ENCODE peak calls at places on chromosomes 5 and 9, in ten cellular contexts. F is sigmoid colon; C is adrenal gland; K is WERI-Rb-1; P is GM20000; A is breast epithelium; W is CD4-positive, alpha-beta T cell; D is BE2C; B is fibroblast of the aortic adventitia; Z is stomach. M is an unnamed sample.

GRCh38 chr5:174918655-174919054 is 194.3 kb downstream of the MSX2 start:
- DNase-seq in F (no peak), C (no peak), K (no peak), P (no peak), A (no peak), W (no peak), D (no peak), B (no peak), Z (no peak), M (no peak)

GRCh38 chr5:16321284-16321683 is 141.7 kb upstream of the MARCHF11 start:
- DNase-seq in F (no peak), C (no peak), K (no peak), P (no peak), A (no peak), W (no peak), D (no peak), B (no peak), Z (no peak), M (no peak)

GRCh38 chr9:71663216-71663615 is 105.1 kb downstream of the CEMIP2 start:
- DNase-seq in F (no peak), C (no peak), K (no peak), P (no peak), A (no peak), W (no peak), D (no peak), B (peak), Z (no peak), M (no peak)

GRCh38 chr5:100772548-100772947 is 130.5 kb downstream of the ST8SIA4 start:
- DNase-seq in F (no peak), C (no peak), K (peak), P (no peak), A (no peak), W (no peak), D (no peak), B (no peak), Z (no peak), M (no peak)

GRCh38 chr5:112977440-112977861 is 853 bp downstream of the DCP2 start:
- DNase-seq in F (no peak), C (no peak), K (no peak), P (no peak), A (no peak), W (no peak), D (no peak), B (peak), Z (no peak), M (no peak)

GRCh38 chr9:98207606-98208005 is 15.2 kb upstream of the CORO2A start:
- DNase-seq in F (no peak), C (no peak), K (no peak), P (no peak), A (no peak), W (no peak), D (no peak), B (no peak), Z (no peak), M (no peak)

GRCh38 chr5:85000671-85001070 is 616.0 kb upstream of the EDIL3 start:
- DNase-seq in F (no peak), C (no peak), K (no peak), P (no peak), A (no peak), W (no peak), D (no peak), B (no peak), Z (no peak), M (no peak)

GRCh38 chr9:14769235-14769580 is 46.7 kb upstream of the CER1 start:
- DNase-seq in F (no peak), C (peak), K (peak), P (peak), A (no peak), W (no peak), D (peak), B (peak), Z (no peak), M (peak)

GRCh38 chr5:56319281-56320242 is 86.4 kb upstream of the ANKRD55 start:
- DNase-seq in F (peak), C (no peak), K (no peak), P (no peak), A (no peak), W (no peak), D (peak), B (no peak), Z (no peak), M (no peak)

GRCh38 chr9:69898714-69899209 is 78.1 kb downstream of the CFAP95 start:
- DNase-seq in F (no peak), C (no peak), K (no peak), P (no peak), A (no peak), W (no peak), D (no peak), B (peak), Z (no peak), M (no peak)

GRCh38 chr5:37722236-37723146 is 117.3 kb downstream of the GDNF start:
- DNase-seq in F (no peak), C (no peak), K (no peak), P (peak), A (no peak), W (no peak), D (no peak), B (peak), Z (no peak), M (no peak)

GRCh38 chr5:86644843-86645242 is 27.1 kb downstream of the COX7C start:
- DNase-seq in F (no peak), C (no peak), K (no peak), P (no peak), A (no peak), W (no peak), D (no peak), B (no peak), Z (no peak), M (no peak)

GRCh38 chr5:133741818-133742355 is 129.5 kb upstream of the FSTL4 start:
- DNase-seq in F (no peak), C (no peak), K (no peak), P (no peak), A (no peak), W (peak), D (no peak), B (no peak), Z (no peak), M (no peak)

GRCh38 chr5:89703799-89704198 is 705.8 kb downstream of the CETN3 start:
- DNase-seq in F (no peak), C (no peak), K (no peak), P (no peak), A (no peak), W (no peak), D (no peak), B (no peak), Z (no peak), M (no peak)

GRCh38 chr9:111866976-111867375 is 29.6 kb upstream of the UGCG start:
- DNase-seq in F (no peak), C (no peak), K (no peak), P (no peak), A (no peak), W (no peak), D (no peak), B (peak), Z (no peak), M (peak)

GRCh38 chr5:103461223-103461622 is 101.4 kb downstream of the NUDT12 start:
- DNase-seq in F (no peak), C (no peak), K (no peak), P (no peak), A (no peak), W (no peak), D (no peak), B (peak), Z (no peak), M (no peak)

GRCh38 chr5:50699737-50700136 is 33.3 kb downstream of the PARP8 start:
- DNase-seq in F (no peak), C (no peak), K (no peak), P (no peak), A (no peak), W (no peak), D (no peak), B (no peak), Z (no peak), M (no peak)

GRCh38 chr9:16126042-16126441 is 573.2 kb downstream of the CCDC171 start:
- DNase-seq in F (no peak), C (no peak), K (no peak), P (no peak), A (no peak), W (no peak), D (no peak), B (peak), Z (no peak), M (no peak)

GRCh38 chr9:88187631-88188030 is 49.4 kb upstream of the SPATA31C2 start:
- DNase-seq in F (no peak), C (no peak), K (no peak), P (no peak), A (no peak), W (no peak), D (no peak), B (peak), Z (no peak), M (no peak)

GRCh38 chr5:54460181-54460919 is 4.9 kb downstream of the HSPB3 start:
- DNase-seq in F (no peak), C (no peak), K (no peak), P (no peak), A (no peak), W (no peak), D (no peak), B (peak), Z (no peak), M (no peak)

GRCh38 chr5:95731571-95732554 is 727 bp downstream of the RHOBTB3 start:
- DNase-seq in F (peak), C (peak), K (peak), P (peak), A (no peak), W (peak), D (peak), B (peak), Z (peak), M (peak)

GRCh38 chr9:124485201-124485600 is 22.0 kb downstream of the NR5A1 start:
- DNase-seq in F (no peak), C (no peak), K (peak), P (no peak), A (no peak), W (no peak), D (no peak), B (no peak), Z (no peak), M (no peak)
- TF ChIP-seq CTCF in F (no peak), C (no peak), K (no peak), P (no peak), A (no peak), W (no peak), D (no peak), B (no peak), Z (no peak), M (no peak)

GRCh38 chr5:626850-627249 is 14.7 kb downstream of the CEP72 start:
- DNase-seq in F (no peak), C (no peak), K (no peak), P (no peak), A (no peak), W (no peak), D (no peak), B (peak), Z (no peak), M (no peak)
- TF ChIP-seq CTCF in F (no peak), C (no peak), K (no peak), P (no peak), A (no peak), W (no peak), D (no peak), B (no peak), Z (no peak), M (no peak)

DNA sequence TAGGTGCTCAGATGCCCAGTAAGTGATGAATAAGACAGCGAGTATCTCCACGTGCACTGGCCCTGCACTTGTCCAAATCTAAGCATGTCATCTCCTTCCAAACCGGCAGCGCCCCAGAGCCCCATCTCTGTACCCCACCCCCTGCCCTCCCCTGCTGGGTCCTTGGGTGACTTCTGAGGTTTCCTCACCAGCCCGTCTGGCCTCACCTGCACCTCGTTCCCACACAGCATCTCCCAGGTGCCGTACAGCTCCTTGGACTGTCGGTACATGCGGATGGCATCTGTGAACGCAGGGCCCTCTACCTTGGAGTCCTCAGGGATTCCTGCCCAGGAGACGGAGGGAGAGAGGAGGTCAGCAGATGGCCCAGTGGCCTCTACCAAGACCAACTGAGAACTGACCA is 66.3 kb downstream of the LRSAM1 start:
- DNase-seq in F (no peak), C (no peak), K (no peak), P (no peak), A (no peak), W (no peak), D (no peak), B (no peak), Z (no peak), M (no peak)
- TF ChIP-seq CTCF in F (no peak), C (no peak), K (no peak), P (no peak), A (no peak), W (no peak), D (no peak), B (no peak), Z (no peak), M (no peak)

DNA sequence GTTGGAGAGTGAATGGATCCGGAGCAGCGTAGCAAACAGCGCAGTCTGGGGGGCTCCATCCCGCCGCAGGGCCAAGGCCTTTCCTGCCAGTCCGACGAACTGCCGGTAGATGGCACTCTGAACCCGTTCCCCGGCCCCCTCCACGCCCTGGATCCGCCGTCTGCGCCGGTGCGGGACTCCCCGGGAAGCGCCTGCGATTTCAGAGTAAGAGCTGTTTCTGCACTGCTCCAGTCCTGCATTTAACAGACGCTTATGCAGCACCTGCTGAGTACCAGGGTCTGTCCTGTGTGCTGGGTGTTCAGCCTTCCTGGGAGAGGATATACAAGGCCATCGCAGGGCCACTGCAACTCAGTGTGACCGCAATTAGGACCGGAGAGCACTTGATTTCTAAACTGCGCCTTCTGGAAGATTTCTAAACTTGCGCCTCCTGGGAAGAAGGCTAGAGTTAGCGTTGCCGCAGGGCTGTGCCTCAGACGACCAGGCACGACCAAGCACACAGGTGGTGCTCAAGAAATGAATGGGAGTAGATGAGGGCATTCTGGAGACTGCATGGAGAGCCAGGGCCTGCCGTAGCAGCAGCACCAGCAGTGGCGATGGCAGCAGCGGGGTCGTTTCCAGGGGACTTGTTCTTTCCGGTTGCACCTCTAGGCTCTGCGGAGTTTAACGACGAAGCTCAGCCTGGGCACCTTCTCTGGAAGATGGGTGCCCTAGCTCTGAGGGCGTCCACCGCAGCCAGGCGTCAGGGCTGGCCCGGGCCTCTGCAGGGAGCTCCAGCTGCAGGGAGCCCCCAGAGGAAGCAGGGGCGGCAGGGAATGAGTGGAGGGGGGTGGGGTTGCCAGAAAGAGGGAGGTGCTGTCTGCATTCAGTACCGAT is 14.3 kb upstream of the TIFAB start:
- DNase-seq in F (peak), C (peak), K (peak), P (peak), A (peak), W (peak), D (peak), B (peak), Z (peak), M (peak)
- TF ChIP-seq CTCF in F (peak), C (peak), K (peak), P (peak), A (peak), W (peak), D (peak), B (peak), Z (no peak), M (peak)

DNA sequence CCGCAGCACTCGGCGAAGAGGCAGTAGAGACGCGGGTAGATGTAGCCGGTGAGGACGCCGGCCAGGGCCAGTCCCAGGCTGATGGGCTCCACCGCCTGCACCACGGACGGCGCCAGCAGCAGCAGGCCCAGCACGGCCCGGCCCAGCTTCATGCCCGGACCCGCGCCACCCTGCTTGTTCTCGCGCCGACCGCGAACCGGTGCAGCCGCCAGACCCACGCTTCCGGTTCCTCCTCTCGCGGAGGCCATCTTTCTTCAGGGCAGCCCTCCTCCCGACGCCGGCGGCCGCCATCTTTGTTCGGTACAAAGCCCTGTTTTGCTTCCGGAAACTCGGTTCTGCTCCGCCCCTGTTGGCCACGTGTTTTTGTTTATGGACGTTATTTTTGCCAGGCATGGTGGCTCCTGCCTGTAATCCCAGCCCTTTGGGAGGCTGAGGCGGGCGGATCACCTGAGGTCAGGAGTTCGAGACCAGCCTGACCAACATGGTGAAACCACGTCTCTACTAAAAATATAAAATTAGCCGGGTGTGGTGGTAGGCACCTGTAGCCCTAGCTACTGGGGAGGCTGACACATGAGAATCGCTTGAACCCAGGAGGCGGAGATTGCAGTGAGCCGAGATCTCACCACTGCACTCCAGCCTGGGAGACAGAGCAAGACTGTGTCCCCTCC is at the start of gene TOR1A:
- DNase-seq in F (peak), C (peak), K (peak), P (peak), A (peak), W (peak), D (peak), B (peak), Z (peak), M (peak)
- TF ChIP-seq CTCF in F (no peak), C (no peak), K (no peak), P (no peak), A (no peak), W (no peak), D (no peak), B (no peak), Z (no peak), M (no peak)

GRCh38 chr9:136537411-136537810 is 8.4 kb downstream of the NOTCH1 start:
- DNase-seq in F (no peak), C (no peak), K (no peak), P (no peak), A (no peak), W (no peak), D (no peak), B (no peak), Z (no peak), M (no peak)

GRCh38 chr9:136536051-136536720 is 9.7 kb downstream of the NOTCH1 start:
- DNase-seq in F (no peak), C (no peak), K (no peak), P (no peak), A (no peak), W (no peak), D (no peak), B (no peak), Z (no peak), M (no peak)

GRCh38 chr9:136535070-136535469 is 10.8 kb downstream of the NOTCH1 start:
- DNase-seq in F (no peak), C (no peak), K (no peak), P (peak), A (no peak), W (no peak), D (no peak), B (no peak), Z (no peak), M (no peak)

GRCh38 chr9:136537896-136538598 is 7.8 kb downstream of the NOTCH1 start:
- DNase-seq in F (no peak), C (no peak), K (no peak), P (no peak), A (no peak), W (no peak), D (no peak), B (peak), Z (no peak), M (no peak)

GRCh38 chr9:136536721-136537241 is 9.1 kb downstream of the NOTCH1 start:
- DNase-seq in F (no peak), C (no peak), K (no peak), P (no peak), A (no peak), W (no peak), D (no peak), B (no peak), Z (no peak), M (no peak)
- TF ChIP-seq CTCF in F (no peak), C (no peak), K (peak), P (peak), A (no peak), W (no peak), D (no peak), B (no peak), Z (no peak), M (no peak)

GRCh38 chr5:102089883-102090282 is 206.2 kb downstream of the SLCO4C1 start:
- DNase-seq in F (no peak), C (no peak), K (no peak), P (no peak), A (no peak), W (no peak), D (no peak), B (no peak), Z (no peak), M (no peak)

DNA sequence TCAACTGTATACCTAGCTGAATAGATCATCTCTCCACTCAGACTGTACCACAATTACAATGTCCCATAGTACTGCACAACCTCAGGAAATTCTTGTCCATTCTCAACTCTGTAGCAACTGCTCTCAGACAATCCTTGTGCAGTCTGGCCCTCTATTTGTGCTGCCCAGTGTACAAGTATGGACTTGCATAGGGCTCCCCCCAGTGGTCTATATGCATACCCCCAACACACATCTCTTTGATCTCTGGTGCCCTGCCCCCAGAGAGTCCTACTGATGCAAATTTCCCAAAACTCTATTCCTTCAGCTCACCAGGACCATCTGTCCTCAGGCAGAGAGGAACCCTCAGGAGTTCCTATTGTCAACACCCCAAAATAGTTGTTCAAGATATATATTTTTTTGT is 205.3 kb downstream of the SLCO4C1 start:
- DNase-seq in F (no peak), C (no peak), K (peak), P (peak), A (no peak), W (no peak), D (peak), B (peak), Z (no peak), M (peak)
- TF ChIP-seq CTCF in F (peak), C (no peak), K (peak), P (peak), A (no peak), W (no peak), D (peak), B (no peak), Z (no peak), M (peak)

GRCh38 chr5:141960449-141961323 is 2.7 kb upstream of the PCDH12 start:
- DNase-seq in F (peak), C (peak), K (peak), P (peak), A (peak), W (peak), D (peak), B (peak), Z (peak), M (peak)

GRCh38 chr5:141961466-141961865 is 3.5 kb upstream of the PCDH12 start:
- DNase-seq in F (no peak), C (no peak), K (no peak), P (no peak), A (no peak), W (no peak), D (no peak), B (no peak), Z (no peak), M (no peak)

GRCh38 chr5:141958113-141958512 is at the start of gene PCDH12:
- DNase-seq in F (peak), C (peak), K (peak), P (peak), A (no peak), W (no peak), D (peak), B (peak), Z (no peak), M (no peak)

GRCh38 chr5:141958773-141959172 is 771 bp upstream of the PCDH12 start:
- DNase-seq in F (peak), C (no peak), K (no peak), P (no peak), A (no peak), W (no peak), D (no peak), B (peak), Z (no peak), M (no peak)

GRCh38 chr5:141960018-141960417 is 2.0 kb upstream of the PCDH12 start:
- DNase-seq in F (no peak), C (no peak), K (peak), P (peak), A (no peak), W (no peak), D (peak), B (no peak), Z (no peak), M (peak)
- TF ChIP-seq CTCF in F (no peak), C (peak), K (peak), P (peak), A (no peak), W (no peak), D (peak), B (peak), Z (no peak), M (no peak)

GRCh38 chr9:84815554-84815953 is 146.0 kb downstream of the NTRK2 start:
- DNase-seq in F (no peak), C (no peak), K (no peak), P (no peak), A (no peak), W (no peak), D (no peak), B (no peak), Z (no peak), M (no peak)
- TF ChIP-seq CTCF in F (no peak), C (no peak), K (no peak), P (no peak), A (no peak), W (no peak), D (no peak), B (no peak), Z (no peak), M (no peak)

M was measured in Calu3.